ENCODE peak calls at places on chromosomes 11 and 22, in four cellular contexts. I is astrocyte, X is ovary, N is IMR-90. C is an unnamed sample. For H3K9me3 and H3K36me3, the result is how much of the 10 kb centered on the place peaks cover.

GRCh38 chr11:108559340-108559739 is 34.2 kb downstream of the EXPH5 start:
- DNase-seq in I (peak), X (no peak), N (peak), C (no peak)

GRCh38 chr22:26617251-26618199 is at the start of gene CRYBB1:
- DNase-seq in I (no peak), X (no peak), N (peak), C (no peak)

GRCh38 chr11:132895340-132895739 is 637.0 kb downstream of the OPCML start:
- DNase-seq in I (peak), X (no peak), N (peak), C (no peak)

GRCh38 chr22:26377170-26377825 is 51.8 kb upstream of the ASPHD2 start:
- DNase-seq in I (no peak), X (no peak), N (no peak), C (no peak)

GRCh38 chr11:46051102-46051501 is 70.2 kb downstream of the PHF21A start:
- DNase-seq in I (no peak), X (no peak), N (no peak), C (no peak)

GRCh38 chr11:76918941-76919386 is 58.2 kb downstream of the ACER3 start:
- DNase-seq in I (peak), X (no peak), N (peak), C (peak)

GRCh38 chr11:72141066-72141465 is 5.5 kb downstream of the FOLR3 start:
- DNase-seq in I (peak), X (no peak), N (peak), C (peak)

GRCh38 chr11:108748971-108749370 is 84.1 kb downstream of the DDX10 start:
- DNase-seq in I (no peak), X (no peak), N (no peak), C (no peak)

GRCh38 chr11:88206746-88207145 is 31.5 kb upstream of the RAB38 start:
- DNase-seq in I (peak), X (no peak), N (no peak), C (no peak)

GRCh38 chr22:50738649-50739227 is 734 bp downstream of the ACR start:
- DNase-seq in I (no peak), X (peak), N (no peak), C (no peak)

GRCh38 chr11:126392638-126393023 is 37.1 kb downstream of the ST3GAL4 start:
- DNase-seq in I (no peak), X (no peak), N (no peak), C (peak)

GRCh38 chr11:76740772-76741171 is 42.4 kb upstream of the TSKU start:
- DNase-seq in I (no peak), X (no peak), N (no peak), C (no peak)

GRCh38 chr22:32205974-32206773 is 1.3 kb upstream of the RFPL2 start:
- DNase-seq in I (no peak), X (no peak), N (no peak), C (no peak)

GRCh38 chr11:68020575-68020974 is 9.9 kb upstream of the NDUFS8 start:
- DNase-seq in I (no peak), X (no peak), N (peak), C (peak)

GRCh38 chr22:35533365-35534029 is 7.1 kb upstream of the RASD2 start:
- DNase-seq in I (no peak), X (no peak), N (no peak), C (no peak)

GRCh38 chr11:128568166-128568778 is 19.1 kb downstream of the ETS1 start:
- DNase-seq in I (no peak), X (no peak), N (no peak), C (no peak)

GRCh38 chr11:20126724-20127123 is 33.6 kb downstream of the DBX1 start:
- DNase-seq in I (peak), X (no peak), N (no peak), C (no peak)

GRCh38 chr11:76408171-76408965 is 27.2 kb downstream of the GVQW3 start:
- DNase-seq in I (no peak), X (no peak), N (no peak), C (no peak)

GRCh38 chr11:47950396-47950795 is 30.0 kb upstream of the PTPRJ start:
- DNase-seq in I (no peak), X (no peak), N (no peak), C (no peak)

GRCh38 chr22:16956290-16956689 is 51.7 kb downstream of the GAB4 start:
- DNase-seq in I (no peak), X (no peak), N (no peak), C (peak)

GRCh38 chr22:50526849-50527801 is 1.7 kb upstream of the SCO2 start:
- DNase-seq in I (no peak), X (no peak), N (no peak), C (peak)

GRCh38 chr22:46126853-46127385 is 23.4 kb upstream of the PPARA start:
- DNase-seq in I (no peak), X (no peak), N (no peak), C (no peak)

GRCh38 chr11:116328851-116329250 is 443.9 kb downstream of the BUD13 start:
- DNase-seq in I (no peak), X (no peak), N (no peak), C (no peak)

GRCh38 chr22:45645150-45645525 is 26.5 kb upstream of the ATXN10 start:
- DNase-seq in I (no peak), X (no peak), N (no peak), C (no peak)

GRCh38 chr11:68591719-68592118 is 92.6 kb upstream of the GAL start:
- DNase-seq in I (no peak), X (no peak), N (no peak), C (no peak)

DNA sequence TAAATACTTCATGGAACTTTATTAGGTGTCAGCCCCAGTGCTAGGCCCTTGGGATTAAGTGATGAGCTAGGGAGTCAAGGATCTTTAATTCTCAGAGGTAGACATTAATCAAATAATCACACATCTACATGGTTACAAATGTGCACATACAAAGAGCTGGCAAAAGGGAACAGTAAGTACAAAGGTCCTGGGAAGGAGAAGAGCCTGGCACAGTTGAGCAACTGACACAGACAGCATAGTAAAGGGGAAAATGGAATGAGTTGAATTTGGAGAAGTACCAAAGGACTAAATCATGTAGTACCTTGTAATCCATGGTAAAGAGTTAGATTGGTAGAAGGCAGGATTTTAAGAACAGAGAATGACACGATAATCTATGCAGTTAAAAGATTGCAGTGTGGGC is 116.3 kb downstream of the APIP start:
- DNase-seq in I (no peak), X (no peak), N (no peak), C (no peak)
- H3K4me3 ChIP-seq in I (no peak), X (no peak), N (no peak), C (no peak)

DNA sequence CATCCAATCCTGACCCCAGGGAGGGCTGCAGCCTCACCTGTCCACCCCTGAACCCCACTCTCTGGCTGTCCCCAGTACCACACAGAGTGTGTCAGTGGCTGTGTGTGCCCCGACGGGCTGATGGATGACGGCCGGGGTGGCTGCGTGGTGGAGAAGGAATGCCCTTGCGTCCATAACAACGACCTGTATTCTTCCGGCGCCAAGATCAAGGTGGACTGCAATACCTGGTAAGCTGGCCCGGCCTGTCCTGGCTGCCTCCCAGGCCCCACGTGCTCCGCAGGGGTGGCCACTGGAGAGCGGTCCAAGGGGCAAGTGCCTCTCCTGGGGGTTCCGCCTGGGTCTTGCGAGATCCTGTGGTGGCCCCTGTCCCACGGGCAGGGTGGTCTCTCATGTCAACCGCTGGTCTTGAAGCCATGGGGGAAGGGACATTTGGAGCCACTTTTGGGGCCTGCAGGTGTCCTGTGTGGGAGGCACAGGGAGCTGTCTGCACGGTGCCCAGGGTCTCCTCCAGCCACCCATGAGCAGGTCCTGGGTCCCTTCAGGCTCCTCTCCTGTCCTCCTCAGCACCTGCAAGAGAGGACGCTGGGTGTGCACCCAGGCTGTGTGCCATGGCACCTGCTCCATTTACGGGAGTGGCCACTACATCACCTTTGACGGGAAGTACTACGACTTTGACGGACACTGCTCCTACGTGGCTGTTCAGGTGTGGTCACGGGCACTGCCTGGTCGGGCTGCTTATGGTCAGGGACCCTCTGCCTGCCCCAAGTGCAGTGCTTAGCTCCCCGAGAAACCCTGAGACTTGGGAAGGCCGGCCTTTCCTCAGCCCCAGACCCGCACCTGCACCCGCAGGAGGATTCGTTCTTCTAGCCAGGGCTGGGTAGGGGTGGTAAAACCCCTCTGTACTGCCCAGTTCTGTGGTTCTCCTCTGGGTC is 11.8 kb downstream of the MUC2 start:
- DNase-seq in I (no peak), X (peak), N (no peak), C (no peak)
- H3K9me3 ChIP-seq in I (under half), X (under half), N (under half), C (under half)

DNA sequence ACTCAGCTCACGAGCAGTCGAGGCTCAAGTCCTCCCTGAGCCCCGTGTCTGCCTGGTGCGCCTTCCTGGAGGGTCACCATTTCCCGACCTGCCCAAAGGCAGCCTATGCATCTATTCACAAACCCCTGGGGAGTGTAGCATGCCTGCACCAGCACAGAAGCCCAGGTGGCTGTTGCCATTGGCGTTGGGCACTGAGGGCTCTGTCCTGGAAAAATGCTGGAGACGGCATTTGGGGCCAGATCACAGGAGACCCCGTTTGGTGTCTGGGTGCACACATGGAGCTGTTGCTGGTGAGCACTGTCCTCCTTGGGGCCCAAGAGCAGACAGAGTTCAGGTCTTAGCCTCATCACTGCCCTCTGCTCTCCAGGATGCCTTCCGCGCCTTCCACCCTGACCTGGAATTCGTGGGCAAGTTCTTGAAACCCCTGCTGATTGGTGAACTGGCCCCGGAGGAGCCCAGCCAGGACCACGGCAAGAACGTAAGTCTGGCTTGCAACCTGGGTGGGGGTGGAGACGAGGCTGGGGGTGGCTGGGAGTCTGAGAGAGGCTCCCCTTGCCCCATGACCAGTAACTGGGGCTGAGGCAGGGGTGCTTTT is 9.4 kb downstream of the FADS2 start:
- DNase-seq in I (no peak), X (no peak), N (no peak), C (no peak)
- H3K36me3 ChIP-seq in I (under half), X (under half), N (under half), C (under half)

GRCh38 chr11:1832989-1833365 is 1.8 kb upstream of the SYT8 start:
- DNase-seq in I (no peak), X (peak), N (no peak), C (no peak)

GRCh38 chr11:1831338-1832180 is 3.2 kb upstream of the SYT8 start:
- DNase-seq in I (no peak), X (peak), N (no peak), C (no peak)

GRCh38 chr11:1834132-1834610 is 619 bp upstream of the SYT8 start:
- DNase-seq in I (no peak), X (no peak), N (no peak), C (no peak)

GRCh38 chr11:1830500-1831223 is 4.1 kb upstream of the SYT8 start:
- DNase-seq in I (no peak), X (no peak), N (no peak), C (no peak)

GRCh38 chr11:1832181-1832988 is 2.4 kb upstream of the SYT8 start:
- DNase-seq in I (no peak), X (peak), N (no peak), C (peak)
- H3K4me3 ChIP-seq in I (no peak), X (no peak), N (no peak), C (no peak)

DNA sequence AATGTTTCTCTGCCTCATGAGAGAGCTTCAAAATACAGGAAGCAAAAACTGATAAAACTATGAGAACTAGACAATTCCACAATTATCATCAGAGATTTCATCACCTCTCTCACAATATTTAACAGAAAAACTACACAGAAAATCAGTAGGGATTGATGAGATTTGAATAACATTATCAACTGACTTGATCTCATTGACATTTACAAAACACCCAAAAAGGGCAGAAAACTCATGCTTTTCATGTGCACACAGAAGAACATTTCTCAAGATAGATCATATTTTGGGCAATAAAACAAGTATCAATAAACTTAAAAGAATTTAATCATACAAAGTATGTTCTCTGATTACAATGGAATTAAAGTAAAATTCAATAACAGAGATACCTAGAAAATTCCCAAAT is 35.6 kb downstream of the BTBD10 start:
- DNase-seq in I (no peak), X (no peak), N (no peak), C (no peak)
- H3K9me3 ChIP-seq in I (under half), X (under half), N (under half), C (under half)

GRCh38 chr11:70126494-70126893 is 48.4 kb downstream of the ANO1 start:
- DNase-seq in I (no peak), X (no peak), N (no peak), C (no peak)
- H3K36me3 ChIP-seq in I (under half), X (under half), N (under half), C (under half)

GRCh38 chr11:3368199-3368598 is 10.7 kb downstream of the ZNF195 start:
- DNase-seq in I (no peak), X (no peak), N (no peak), C (no peak)
- H3K4me3 ChIP-seq in I (no peak), X (no peak), N (no peak), C (no peak)

C was measured in MG63.